ENCODE peak calls at places on chromosome 21, in four cellular contexts. One of them, this sample, is unnamed.

GRCh38 chr21:32717851-32718316 is 9.9 kb downstream of the SYNJ1 start:
- DNase-seq in adrenal gland: no peak
- DNase-seq in iPS-NIHi11: no peak
- DNase-seq in fibroblast of gingiva: no peak
- DNase-seq in this sample: no peak

GRCh38 chr21:29718081-29718815 is 221.5 kb downstream of the GRIK1 start:
- DNase-seq in fibroblast of gingiva: peak
- DNase-seq in iPS-NIHi11: no peak
- DNase-seq in adrenal gland: no peak
- DNase-seq in this sample: no peak

GRCh38 chr21:35359076-35359475 is 310.0 kb upstream of the RUNX1 start:
- DNase-seq in adrenal gland: no peak
- DNase-seq in iPS-NIHi11: no peak
- DNase-seq in fibroblast of gingiva: no peak
- DNase-seq in this sample: no peak

GRCh38 chr21:26169061-26169610 is 1.4 kb downstream of the APP start:
- DNase-seq in iPS-NIHi11: peak
- DNase-seq in adrenal gland: peak
- DNase-seq in fibroblast of gingiva: peak
- DNase-seq in this sample: peak

GRCh38 chr21:37435120-37435519 is 68.5 kb downstream of the DYRK1A start:
- DNase-seq in fibroblast of gingiva: peak
- DNase-seq in adrenal gland: peak
- DNase-seq in iPS-NIHi11: peak
- DNase-seq in this sample: no peak

GRCh38 chr21:45892156-45892919 is 89.2 kb upstream of the COL6A1 start:
- DNase-seq in adrenal gland: no peak
- DNase-seq in iPS-NIHi11: no peak
- DNase-seq in fibroblast of gingiva: no peak
- DNase-seq in this sample: peak

GRCh38 chr21:43893536-43894205 is 28.6 kb downstream of the AGPAT3 start:
- DNase-seq in adrenal gland: no peak
- DNase-seq in fibroblast of gingiva: peak
- DNase-seq in iPS-NIHi11: no peak
- DNase-seq in this sample: no peak

GRCh38 chr21:28554660-28555475 is 437.8 kb downstream of the LTN1 start:
- DNase-seq in fibroblast of gingiva: no peak
- DNase-seq in iPS-NIHi11: no peak
- DNase-seq in adrenal gland: no peak
- DNase-seq in this sample: no peak

GRCh38 chr21:45593162-45594022 is 50.1 kb upstream of the PCBP3 start:
- DNase-seq in iPS-NIHi11: no peak
- DNase-seq in adrenal gland: no peak
- DNase-seq in fibroblast of gingiva: no peak
- DNase-seq in this sample: no peak

GRCh38 chr21:34857874-34858273 is 189.1 kb downstream of the CLIC6 start:
- DNase-seq in fibroblast of gingiva: no peak
- DNase-seq in iPS-NIHi11: no peak
- DNase-seq in adrenal gland: peak
- DNase-seq in this sample: no peak

GRCh38 chr21:41931041-41931451 is 22.8 kb downstream of the C2CD2 start:
- DNase-seq in adrenal gland: no peak
- DNase-seq in fibroblast of gingiva: no peak
- DNase-seq in iPS-NIHi11: no peak
- DNase-seq in this sample: no peak

GRCh38 chr21:34166468-34166867 is 93.1 kb downstream of the MRPS6 start:
- DNase-seq in adrenal gland: no peak
- DNase-seq in iPS-NIHi11: no peak
- DNase-seq in fibroblast of gingiva: no peak
- DNase-seq in this sample: no peak

GRCh38 chr21:42820513-42821465 is 58.5 kb downstream of the WDR4 start:
- DNase-seq in fibroblast of gingiva: no peak
- DNase-seq in adrenal gland: peak
- DNase-seq in iPS-NIHi11: no peak
- DNase-seq in this sample: no peak

GRCh38 chr21:42925114-42925907 is at the start of gene ERVH48-1:
- DNase-seq in adrenal gland: no peak
- DNase-seq in fibroblast of gingiva: no peak
- DNase-seq in iPS-NIHi11: no peak
- DNase-seq in this sample: no peak

GRCh38 chr21:20802631-20803260 is 195.5 kb upstream of the NCAM2 start:
- DNase-seq in adrenal gland: no peak
- DNase-seq in fibroblast of gingiva: no peak
- DNase-seq in iPS-NIHi11: no peak
- DNase-seq in this sample: no peak

GRCh38 chr21:44547656-44548331 is 3.5 kb downstream of the KRTAP10-2 start:
- DNase-seq in adrenal gland: no peak
- DNase-seq in fibroblast of gingiva: no peak
- DNase-seq in iPS-NIHi11: no peak
- DNase-seq in this sample: no peak

GRCh38 chr21:45317401-45318145 is 29.9 kb upstream of the POFUT2 start:
- DNase-seq in iPS-NIHi11: no peak
- DNase-seq in fibroblast of gingiva: peak
- DNase-seq in adrenal gland: no peak
- DNase-seq in this sample: no peak

GRCh38 chr21:45078877-45079281 is 4.5 kb downstream of the ADARB1 start:
- DNase-seq in adrenal gland: no peak
- DNase-seq in fibroblast of gingiva: peak
- DNase-seq in iPS-NIHi11: no peak
- DNase-seq in this sample: peak

GRCh38 chr21:34521561-34521960 is 9.6 kb upstream of the KCNE1 start:
- DNase-seq in adrenal gland: no peak
- DNase-seq in fibroblast of gingiva: no peak
- DNase-seq in iPS-NIHi11: no peak
- DNase-seq in this sample: no peak

GRCh38 chr21:39649526-39649925 is 36.8 kb downstream of the B3GALT5 start:
- DNase-seq in fibroblast of gingiva: no peak
- DNase-seq in iPS-NIHi11: no peak
- DNase-seq in adrenal gland: no peak
- DNase-seq in this sample: no peak

GRCh38 chr21:15895142-15896106 is 165.6 kb downstream of the USP25 start:
- DNase-seq in adrenal gland: no peak
- DNase-seq in iPS-NIHi11: no peak
- DNase-seq in fibroblast of gingiva: peak
- DNase-seq in this sample: no peak

GRCh38 chr21:42574234-42575027 is 60.8 kb downstream of the SLC37A1 start:
- DNase-seq in fibroblast of gingiva: peak
- DNase-seq in iPS-NIHi11: no peak
- DNase-seq in adrenal gland: peak
- DNase-seq in this sample: peak

GRCh38 chr21:27035791-27036190 is 68.9 kb upstream of the ADAMTS5 start:
- DNase-seq in iPS-NIHi11: no peak
- DNase-seq in fibroblast of gingiva: no peak
- DNase-seq in adrenal gland: no peak
- DNase-seq in this sample: no peak

GRCh38 chr21:42818328-42818749 is 61.0 kb downstream of the WDR4 start:
- DNase-seq in fibroblast of gingiva: peak
- DNase-seq in iPS-NIHi11: peak
- DNase-seq in adrenal gland: peak
- DNase-seq in this sample: peak

GRCh38 chr21:41837756-41838297 is 41.3 kb downstream of the PRDM15 start:
- DNase-seq in iPS-NIHi11: no peak
- DNase-seq in adrenal gland: no peak
- DNase-seq in fibroblast of gingiva: no peak
- DNase-seq in this sample: no peak

GRCh38 chr21:44035244-44035643 is 23.1 kb downstream of the TRAPPC10 start:
- DNase-seq in iPS-NIHi11: no peak
- DNase-seq in fibroblast of gingiva: no peak
- DNase-seq in adrenal gland: no peak
- DNase-seq in this sample: no peak

GRCh38 chr21:25329227-25329626 is 278.1 kb downstream of the MRPL39 start:
- DNase-seq in iPS-NIHi11: no peak
- DNase-seq in adrenal gland: no peak
- DNase-seq in fibroblast of gingiva: peak
- DNase-seq in this sample: no peak

GRCh38 chr21:31372176-31372765 is 28.2 kb upstream of the TIAM1 start:
- DNase-seq in adrenal gland: no peak
- DNase-seq in iPS-NIHi11: no peak
- DNase-seq in fibroblast of gingiva: no peak
- DNase-seq in this sample: no peak

GRCh38 chr21:35850029-35850428 is 210.3 kb downstream of the SETD4 start:
- DNase-seq in iPS-NIHi11: no peak
- DNase-seq in adrenal gland: no peak
- DNase-seq in fibroblast of gingiva: peak
- DNase-seq in this sample: no peak

GRCh38 chr21:14657241-14658008 is 111.3 kb upstream of the SAMSN1 start:
- DNase-seq in iPS-NIHi11: no peak
- DNase-seq in fibroblast of gingiva: no peak
- DNase-seq in adrenal gland: no peak
- DNase-seq in this sample: no peak

GRCh38 chr21:28089599-28090421 is 902.9 kb downstream of the LTN1 start:
- DNase-seq in fibroblast of gingiva: no peak
- DNase-seq in iPS-NIHi11: no peak
- DNase-seq in adrenal gland: no peak
- DNase-seq in this sample: no peak

GRCh38 chr21:43619856-43620255 is 39.4 kb downstream of the HSF2BP start:
- DNase-seq in iPS-NIHi11: no peak
- DNase-seq in fibroblast of gingiva: no peak
- DNase-seq in adrenal gland: no peak
- DNase-seq in this sample: no peak

GRCh38 chr21:31110430-31110829 is 72.2 kb upstream of the KRTAP19-8 start:
- DNase-seq in fibroblast of gingiva: no peak
- DNase-seq in iPS-NIHi11: no peak
- DNase-seq in adrenal gland: no peak
- DNase-seq in this sample: no peak

GRCh38 chr21:32437729-32438128 is 25.2 kb downstream of the EVA1C start:
- DNase-seq in fibroblast of gingiva: no peak
- DNase-seq in adrenal gland: no peak
- DNase-seq in iPS-NIHi11: no peak
- DNase-seq in this sample: no peak

GRCh38 chr21:30255679-30256078 is 27.1 kb downstream of the KRTAP24-1 start:
- DNase-seq in fibroblast of gingiva: no peak
- DNase-seq in iPS-NIHi11: no peak
- DNase-seq in adrenal gland: no peak
- DNase-seq in this sample: no peak

GRCh38 chr21:37057614-37058013 is 15.3 kb downstream of the PIGP start:
- DNase-seq in iPS-NIHi11: no peak
- DNase-seq in fibroblast of gingiva: no peak
- DNase-seq in adrenal gland: no peak
- DNase-seq in this sample: no peak

GRCh38 chr21:33401617-33401967 is 1.6 kb upstream of the IFNGR2 start:
- DNase-seq in adrenal gland: no peak
- DNase-seq in fibroblast of gingiva: peak
- DNase-seq in iPS-NIHi11: no peak
- DNase-seq in this sample: no peak

GRCh38 chr21:35358008-35358407 is 308.9 kb upstream of the RUNX1 start:
- DNase-seq in fibroblast of gingiva: no peak
- DNase-seq in adrenal gland: no peak
- DNase-seq in iPS-NIHi11: no peak
- DNase-seq in this sample: no peak

GRCh38 chr21:42530167-42530518 is 16.5 kb downstream of the SLC37A1 start:
- DNase-seq in adrenal gland: peak
- DNase-seq in fibroblast of gingiva: no peak
- DNase-seq in iPS-NIHi11: no peak
- DNase-seq in this sample: no peak

GRCh38 chr21:21029159-21029558 is 30.9 kb downstream of the NCAM2 start:
- DNase-seq in adrenal gland: no peak
- DNase-seq in iPS-NIHi11: no peak
- DNase-seq in fibroblast of gingiva: no peak
- DNase-seq in this sample: no peak